ENCODE peak calls at places on chromosome 7, in four cellular contexts. P is IMR-90, S is neuronal stem cell, Y is mesendoderm. A is an unnamed sample.

GRCh38 chr7:150356265-150356897 is 12.2 kb upstream of the REPIN1 start:
- DNase-seq in P (peak; percentile 33), S (peak; percentile 51), Y (peak; percentile 69), A (no peak)

GRCh38 chr7:67105382-67105781 is 108.7 kb downstream of the TYW1 start:
- DNase-seq in P (peak; percentile 33), Y (no peak), S (no peak), A (no peak)

GRCh38 chr7:57867884-57868701 is 418.1 kb downstream of the ZNF716 start:
- DNase-seq in Y (no peak), S (no peak), P (no peak), A (no peak)

GRCh38 chr7:64872809-64873500 is 30.1 kb upstream of the ZNF273 start:
- DNase-seq in P (no peak), Y (no peak), S (no peak), A (peak; percentile 2)

GRCh38 chr7:90222811-90223725 is 11.5 kb downstream of the STEAP2 start:
- DNase-seq in P (peak; percentile 68), Y (no peak), S (no peak), A (no peak)

GRCh38 chr7:54831046-54831643 is 72.1 kb upstream of the SEC61G start:
- DNase-seq in P (peak; percentile 54), Y (peak; percentile 7), S (no peak), A (no peak)

GRCh38 chr7:122038904-122039303 is 105.1 kb downstream of the AASS start:
- DNase-seq in Y (no peak), P (peak; percentile 4), S (no peak), A (no peak)

GRCh38 chr7:37916017-37916672 is 472 bp downstream of the SFRP4 start:
- DNase-seq in P (no peak), S (peak; percentile 2), Y (peak; percentile 10), A (peak; percentile 64)

GRCh38 chr7:126702242-126703016 is 550.3 kb downstream of the GRM8 start:
- DNase-seq in S (no peak), P (no peak), Y (no peak), A (no peak)

GRCh38 chr7:66642932-66643331 is 14.3 kb downstream of the KCTD7 start:
- DNase-seq in P (no peak), S (no peak), Y (no peak), A (no peak)

GRCh38 chr7:51150193-51150592 is 166.4 kb downstream of the COBL start:
- DNase-seq in P (no peak), S (no peak), Y (no peak), A (no peak)

GRCh38 chr7:51158742-51159441 is 157.7 kb downstream of the COBL start:
- DNase-seq in Y (no peak), P (no peak), S (no peak), A (no peak)

GRCh38 chr7:51152801-51153200 is 163.8 kb downstream of the COBL start:
- DNase-seq in S (no peak), P (no peak), Y (no peak), A (no peak)

GRCh38 chr7:51151452-51151851 is 165.2 kb downstream of the COBL start:
- DNase-seq in Y (no peak), S (no peak), P (no peak), A (no peak)

GRCh38 chr7:51154201-51154600 is 162.4 kb downstream of the COBL start:
- DNase-seq in Y (no peak), S (no peak), P (no peak), A (no peak)
- H3K23ac ChIP-seq in Y (no peak overlapping the region), S (no peak overlapping the region), P (no peak overlapping the region), A (no peak overlapping the region)

DNA sequence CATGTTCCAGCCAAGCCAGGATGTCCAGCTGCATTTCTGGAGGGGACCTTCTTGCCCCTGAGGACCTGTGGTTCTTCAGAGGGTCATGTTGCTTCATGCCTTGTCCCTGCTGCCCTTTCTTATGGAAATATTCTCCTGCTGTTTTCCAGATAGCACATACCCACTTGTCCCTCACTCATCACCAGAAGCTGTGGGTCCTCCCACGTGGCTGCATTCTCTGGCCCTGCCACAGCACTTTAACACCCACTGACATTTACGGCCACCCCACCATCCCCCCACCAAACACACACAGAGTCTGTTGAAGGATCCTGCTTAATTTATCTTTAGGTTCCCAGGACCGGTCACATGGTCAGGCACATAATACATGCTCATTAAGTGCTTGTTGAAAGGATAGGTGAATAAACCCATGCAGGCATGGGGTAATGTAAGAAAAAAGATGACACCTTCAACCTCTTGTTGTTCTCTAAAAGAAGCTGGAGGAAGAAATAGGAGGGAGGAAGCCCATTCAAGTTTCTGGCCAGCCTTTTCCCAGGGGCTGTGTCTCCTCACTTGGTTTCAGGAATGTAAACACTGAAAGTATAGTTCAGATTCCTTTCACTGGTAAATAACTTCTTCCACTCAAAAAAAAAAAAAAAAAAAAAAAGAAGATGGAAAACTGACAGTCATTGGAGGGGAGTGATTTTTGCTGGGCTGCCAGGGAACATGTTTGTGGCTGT is 19.9 kb upstream of the BMPER start:
- DNase-seq in S (no peak), Y (peak; percentile 65), P (peak; percentile 52), A (no peak)
- H3K23ac ChIP-seq in S (no peak overlapping the region), Y (no peak overlapping the region), P (peak overlapping the region; percentile 58), A (no peak overlapping the region)

GRCh38 chr7:93036149-93036640 is 81.6 kb downstream of the SAMD9 start:
- DNase-seq in P (no peak), Y (no peak), S (no peak), A (no peak)
- H3K23ac ChIP-seq in P (no peak overlapping the region), Y (no peak overlapping the region), S (no peak overlapping the region), A (no peak overlapping the region)

DNA sequence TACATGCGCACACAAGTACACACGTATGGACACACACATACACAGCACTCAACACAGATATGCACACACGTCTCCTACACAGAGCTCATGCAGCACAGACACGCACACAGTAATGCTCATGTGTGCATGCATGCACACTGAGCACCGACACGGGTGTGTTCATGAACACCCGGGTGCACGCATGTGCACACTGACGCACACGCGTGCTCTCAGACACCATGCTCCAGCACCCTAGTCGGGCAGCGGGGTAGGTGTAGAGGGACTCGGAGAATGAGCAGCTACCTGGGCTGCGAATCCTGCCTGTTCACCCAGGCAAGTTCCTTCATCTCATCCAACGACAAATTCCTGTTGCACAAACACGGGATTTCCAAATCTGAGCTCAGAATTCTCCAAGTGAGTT is 184.7 kb downstream of the MAD1L1 start:
- DNase-seq in P (no peak), Y (no peak), S (no peak), A (no peak)
- H3K23ac ChIP-seq in P (no peak overlapping the region), Y (no peak overlapping the region), S (peak overlapping the region; percentile 12), A (no peak overlapping the region)

GRCh38 chr7:98134420-98134819 is 27.8 kb downstream of the LMTK2 start:
- DNase-seq in S (no peak), P (no peak), Y (no peak), A (no peak)

GRCh38 chr7:98135984-98136383 is 29.3 kb downstream of the LMTK2 start:
- DNase-seq in Y (no peak), S (no peak), P (no peak), A (no peak)

GRCh38 chr7:98137826-98138151 is 31.1 kb downstream of the LMTK2 start:
- DNase-seq in Y (no peak), S (no peak), P (no peak), A (no peak)

GRCh38 chr7:98137134-98137825 is 30.6 kb downstream of the LMTK2 start:
- DNase-seq in Y (no peak), P (no peak), S (no peak), A (no peak)

GRCh38 chr7:98136423-98136822 is 29.8 kb downstream of the LMTK2 start:
- DNase-seq in Y (no peak), S (no peak), P (no peak), A (no peak)
- H3K23ac ChIP-seq in Y (no peak overlapping the region), S (no peak overlapping the region), P (no peak overlapping the region), A (no peak overlapping the region)

A was measured in H9.